ENCODE peak calls at places on chromosomes 12 and 14, in five cellular contexts. I is choroid plexus epithelial cell, M is A549, G is upper lobe of right lung, W is osteocyte. O is an unnamed sample.

GRCh38 chr14:21063479-21063878 is 5.9 kb downstream of the RNASE8 start:
- DNase-seq in I (peak), M (no peak), G (no peak), W (no peak), O (no peak)

GRCh38 chr12:57149309-57149900 is 2.0 kb upstream of the LRP1-AS start:
- DNase-seq in I (peak), M (no peak), G (no peak), W (no peak), O (no peak)

GRCh38 chr12:104334581-104334980 is 31.0 kb downstream of the EID3 start:
- DNase-seq in I (no peak), M (no peak), G (no peak), W (no peak), O (no peak)

GRCh38 chr14:95156153-95156764 is 1.1 kb downstream of the DICER1 start:
- DNase-seq in I (peak), M (no peak), G (no peak), W (no peak), O (no peak)

GRCh38 chr12:57165741-57166140 is 18.3 kb upstream of the LRP1-AS start:
- DNase-seq in I (no peak), M (peak), G (no peak), W (no peak), O (no peak)

GRCh38 chr14:74977901-74978385 is 22.5 kb upstream of the PGF start:
- DNase-seq in I (peak), M (no peak), G (no peak), W (no peak), O (peak)

GRCh38 chr12:64608901-64609542 is 1.3 kb upstream of the RASSF3 start:
- DNase-seq in I (peak), M (peak), G (no peak), W (no peak), O (no peak)

GRCh38 chr14:100664841-100665425 is 61.8 kb upstream of the DLK1 start:
- DNase-seq in I (peak), M (no peak), G (no peak), W (no peak), O (no peak)

GRCh38 chr12:113896194-113896593 is 69.9 kb downstream of the RBM19 start:
- DNase-seq in I (no peak), M (no peak), G (no peak), W (no peak), O (no peak)

GRCh38 chr12:110744697-110745264 is 2.1 kb upstream of the PPP1CC start:
- DNase-seq in I (no peak), M (no peak), G (no peak), W (no peak), O (no peak)

GRCh38 chr12:48349471-48349870 is 1.2 kb downstream of the ZNF641 start:
- DNase-seq in I (peak), M (no peak), G (no peak), W (peak), O (no peak)

GRCh38 chr12:11059784-11060183 is 2.3 kb downstream of the TAS2R46 start:
- DNase-seq in I (peak), M (no peak), G (no peak), W (no peak), O (no peak)

DNA sequence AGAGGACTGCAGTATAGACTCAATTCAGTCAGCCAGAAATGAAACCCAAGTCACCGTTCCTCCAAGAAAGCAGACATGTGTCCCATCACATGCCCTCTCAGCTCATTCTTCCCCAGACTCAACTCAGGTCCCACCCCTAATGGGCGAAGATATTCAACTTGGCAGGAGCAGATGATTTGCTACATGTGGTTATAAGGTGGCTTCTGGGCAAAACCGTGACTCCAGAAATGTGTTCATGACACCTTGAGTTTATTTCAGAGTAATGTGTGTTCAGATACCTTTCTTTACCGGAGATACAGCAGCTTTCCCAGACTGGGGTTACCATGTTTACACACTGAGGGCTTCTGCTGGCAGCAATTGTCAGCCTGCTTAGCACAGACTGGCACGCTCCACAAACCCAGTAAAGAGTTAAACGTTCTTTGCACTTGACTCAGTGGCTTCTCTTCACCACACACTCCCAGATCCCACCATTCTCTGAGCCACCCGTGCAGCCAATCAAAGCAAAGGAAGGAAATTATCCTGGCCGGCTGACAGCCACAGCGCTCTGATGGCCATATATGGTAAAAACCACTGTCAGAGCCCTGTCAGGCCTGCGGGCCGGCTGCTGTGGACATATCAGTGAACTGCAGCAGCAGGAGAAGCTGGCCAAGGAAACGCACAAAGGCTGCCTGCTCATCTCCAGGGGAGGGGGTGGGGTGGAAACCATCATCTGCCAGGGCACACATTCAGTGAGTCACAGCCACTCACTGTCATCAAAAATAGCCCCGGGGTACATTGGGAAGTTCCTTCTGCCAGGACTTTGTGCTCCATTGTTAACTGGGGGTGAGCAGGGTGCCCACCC is 39.9 kb downstream of the CORO1C start:
- DNase-seq in I (peak), M (peak), G (peak), W (peak), O (peak)
- TF ChIP-seq CTCF in I (peak), M (no peak), G (peak), W (peak), O (peak)

DNA sequence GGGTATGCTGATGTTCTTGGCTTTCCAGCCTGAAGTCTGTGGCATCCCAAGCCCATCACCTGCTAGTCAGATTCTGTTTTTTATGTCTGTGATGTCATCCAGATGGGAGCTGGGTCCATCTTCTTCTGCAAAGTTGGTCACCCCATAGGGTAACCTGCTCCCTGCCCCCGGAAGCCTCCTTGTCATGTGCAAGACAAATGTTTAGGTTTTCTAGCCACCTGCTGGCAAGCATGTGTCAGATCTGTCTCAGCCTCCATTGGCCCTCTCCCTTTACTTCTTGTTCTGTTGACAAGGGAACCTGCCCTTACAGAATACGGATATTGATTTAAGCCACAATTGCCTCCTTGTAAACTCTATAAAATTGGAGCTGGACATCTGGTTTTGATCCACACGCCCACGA is 7.4 kb downstream of the NTF3 start:
- DNase-seq in I (no peak), M (no peak), G (no peak), W (no peak), O (no peak)
- TF ChIP-seq CTCF in I (no peak), M (no peak), G (no peak), W (no peak), O (no peak)

GRCh38 chr14:67331368-67332125 is 28.1 kb downstream of the ATP6V1D start:
- DNase-seq in I (peak), M (no peak), G (no peak), W (no peak), O (no peak)

GRCh38 chr14:67332468-67332867 is 27.1 kb downstream of the ATP6V1D start:
- DNase-seq in I (no peak), M (no peak), G (no peak), W (no peak), O (no peak)

DNA sequence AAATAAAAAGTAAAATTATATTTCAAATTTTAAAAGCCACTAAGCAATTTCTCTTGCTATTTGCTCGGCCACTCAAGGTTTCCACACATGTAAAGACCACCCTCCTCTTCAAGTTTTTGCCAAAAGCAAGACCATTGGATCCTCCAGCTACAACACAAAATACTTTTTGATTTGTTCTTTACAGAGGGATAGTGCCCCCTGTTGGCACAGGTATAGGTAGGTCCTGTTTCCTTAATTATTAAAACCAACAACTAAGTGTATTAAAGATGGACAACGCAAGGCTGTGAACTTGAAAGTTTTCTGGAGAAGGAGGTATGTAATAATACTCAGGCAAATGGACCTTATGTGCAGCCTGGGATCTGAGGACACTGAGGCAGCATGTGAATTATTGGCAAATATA is 23.8 kb downstream of the ATP6V1D start:
- DNase-seq in I (peak), M (peak), G (no peak), W (no peak), O (no peak)
- TF ChIP-seq CTCF in I (peak), M (peak), G (peak), W (peak), O (peak)

GRCh38 chr12:77736219-77736965 is 94.3 kb upstream of the NAV3 start:
- DNase-seq in I (no peak), M (no peak), G (no peak), W (no peak), O (no peak)
- TF ChIP-seq CTCF in I (no peak), M (no peak), G (no peak), W (no peak), O (no peak)

GRCh38 chr12:44812062-44812461 is 64.1 kb downstream of the NELL2 start:
- DNase-seq in I (no peak), M (no peak), G (no peak), W (no peak), O (no peak)
- TF ChIP-seq CTCF in I (no peak), M (no peak), G (no peak), W (no peak), O (peak)

O was measured in type B pancreatic cell.